ENCODE peak calls at places on chromosomes 2 and 18, in seven cellular contexts. R is EL, P is astrocyte of the cerebellum, E is NCI-H1694 treated with DMSO at 0.1 percent for 48 hours, J is upper lobe of left lung, I is ELR, Y is GM12865. H is an unnamed sample.

GRCh38 chr2:58042486-58042970 is 4.1 kb upstream of the VRK2 start:
- DNase-seq in I (peak), Y (peak), P (peak), E (no peak), J (no peak), R (peak), H (peak)

GRCh38 chr2:219249203-219249980 is 3.7 kb upstream of the TUBA4B start:
- DNase-seq in I (peak), P (peak), R (peak), E (peak), Y (peak), J (peak), H (peak)

GRCh38 chr2:1886405-1886992 is 142.2 kb upstream of the PXDN start:
- DNase-seq in R (peak), I (peak), P (peak), J (peak), E (peak), Y (peak), H (peak)

GRCh38 chr2:212124597-212124996 is 414.0 kb downstream of the ERBB4 start:
- DNase-seq in I (peak), J (peak), E (no peak), P (no peak), Y (no peak), R (no peak), H (no peak)

GRCh38 chr2:67567866-67568265 is 170.7 kb downstream of the ETAA1 start:
- DNase-seq in J (no peak), Y (no peak), P (no peak), I (no peak), R (no peak), E (no peak), H (no peak)

GRCh38 chr18:711330-711692 is 1.1 kb downstream of the ENOSF1 start:
- DNase-seq in P (no peak), R (no peak), E (no peak), I (peak), Y (no peak), J (no peak), H (peak)

GRCh38 chr2:60172801-60173200 is 380.7 kb downstream of the BCL11A start:
- DNase-seq in P (no peak), R (no peak), I (no peak), E (no peak), Y (no peak), J (no peak), H (no peak)

GRCh38 chr2:144004742-144005141 is 515.2 kb downstream of the ZEB2 start:
- DNase-seq in Y (no peak), R (no peak), J (no peak), E (peak), P (no peak), I (no peak), H (no peak)

GRCh38 chr2:42905341-42906114 is 113.1 kb upstream of the HAAO start:
- DNase-seq in E (peak), J (no peak), I (no peak), P (no peak), Y (no peak), R (no peak), H (no peak)

GRCh38 chr2:37637985-37638384 is 33.5 kb downstream of the CDC42EP3 start:
- DNase-seq in J (no peak), Y (no peak), R (no peak), P (no peak), E (no peak), I (no peak), H (no peak)

GRCh38 chr2:28752608-28752984 is 966 bp downstream of the PPP1CB start:
- DNase-seq in E (peak), I (no peak), J (no peak), P (no peak), R (no peak), Y (no peak), H (no peak)

GRCh38 chr18:8730080-8730827 is 24.9 kb downstream of the MTCL1 start:
- DNase-seq in E (no peak), Y (no peak), R (peak), I (peak), J (peak), P (peak), H (peak)

GRCh38 chr2:166042768-166043390 is 84.9 kb downstream of the SCN1A start:
- DNase-seq in E (no peak), I (peak), R (peak), J (no peak), P (no peak), Y (no peak), H (peak)

GRCh38 chr2:223306371-223306770 is 254.4 kb downstream of the KCNE4 start:
- DNase-seq in P (peak), I (peak), J (no peak), R (peak), E (no peak), Y (peak), H (no peak)

GRCh38 chr2:219228745-219229374 is 576 bp downstream of the ATG9A start:
- DNase-seq in E (no peak), I (no peak), R (no peak), J (no peak), Y (no peak), P (no peak), H (no peak)

GRCh38 chr2:65749549-65749948 is 317.1 kb upstream of the SPRED2 start:
- DNase-seq in R (peak), Y (no peak), I (peak), E (no peak), P (peak), J (no peak), H (no peak)

GRCh38 chr2:19073522-19073921 is 284.9 kb downstream of the OSR1 start:
- DNase-seq in E (no peak), P (peak), R (peak), J (no peak), I (peak), Y (no peak), H (peak)

GRCh38 chr2:10033251-10034006 is 9.9 kb upstream of the KLF11 start:
- DNase-seq in Y (no peak), I (no peak), J (no peak), R (no peak), P (no peak), E (no peak), H (no peak)